ENCODE peak calls at places on chromosomes 7 and 10, in six cellular contexts. One of them, this sample, is unnamed. For H3K9me3, the result is how much of the 10 kb centered on the place peaks cover.

GRCh38 chr7:7519528-7519927 is 16.1 kb downstream of the COL28A1 start:
- DNase-seq in neuronal stem cell: no peak
- DNase-seq in trophoblast cell: no peak
- DNase-seq in mesenchymal stem cell: no peak
- DNase-seq in H1: no peak
- DNase-seq in IMR-90: no peak
- DNase-seq in this sample: no peak

GRCh38 chr10:119209050-119209735 is 1.8 kb downstream of the GRK5 start:
- DNase-seq in neuronal stem cell: peak
- DNase-seq in trophoblast cell: peak
- DNase-seq in IMR-90: peak
- DNase-seq in mesenchymal stem cell: peak
- DNase-seq in H1: peak
- DNase-seq in this sample: peak

GRCh38 chr7:87413951-87414381 is 61.5 kb downstream of the ABCB4 start:
- DNase-seq in mesenchymal stem cell: peak
- DNase-seq in trophoblast cell: peak
- DNase-seq in IMR-90: peak
- DNase-seq in neuronal stem cell: peak
- DNase-seq in H1: no peak
- DNase-seq in this sample: no peak

GRCh38 chr10:72097448-72098300 is 9.3 kb upstream of the SPOCK2 start:
- DNase-seq in neuronal stem cell: no peak
- DNase-seq in trophoblast cell: no peak
- DNase-seq in mesenchymal stem cell: peak
- DNase-seq in IMR-90: peak
- DNase-seq in H1: no peak
- DNase-seq in this sample: no peak

GRCh38 chr10:96212911-96213310 is 58.5 kb downstream of the BLNK start:
- DNase-seq in mesenchymal stem cell: no peak
- DNase-seq in H1: no peak
- DNase-seq in IMR-90: no peak
- DNase-seq in neuronal stem cell: no peak
- DNase-seq in trophoblast cell: no peak
- DNase-seq in this sample: no peak

GRCh38 chr10:126042354-126042753 is 146.0 kb downstream of the FANK1 start:
- DNase-seq in H1: no peak
- DNase-seq in neuronal stem cell: no peak
- DNase-seq in mesenchymal stem cell: no peak
- DNase-seq in trophoblast cell: no peak
- DNase-seq in IMR-90: no peak
- DNase-seq in this sample: no peak

GRCh38 chr7:108430664-108431063 is 25.6 kb downstream of the NRCAM start:
- DNase-seq in mesenchymal stem cell: no peak
- DNase-seq in H1: no peak
- DNase-seq in neuronal stem cell: no peak
- DNase-seq in trophoblast cell: no peak
- DNase-seq in IMR-90: no peak
- DNase-seq in this sample: no peak

GRCh38 chr7:139799586-139799985 is 21.8 kb upstream of the HIPK2 start:
- DNase-seq in H1: no peak
- DNase-seq in neuronal stem cell: no peak
- DNase-seq in IMR-90: no peak
- DNase-seq in trophoblast cell: no peak
- DNase-seq in mesenchymal stem cell: no peak
- DNase-seq in this sample: no peak

GRCh38 chr7:105805619-105806018 is 70.8 kb downstream of the ATXN7L1 start:
- DNase-seq in trophoblast cell: no peak
- DNase-seq in H1: peak
- DNase-seq in mesenchymal stem cell: peak
- DNase-seq in neuronal stem cell: peak
- DNase-seq in IMR-90: peak
- DNase-seq in this sample: peak

GRCh38 chr7:112080441-112080840 is 125.8 kb downstream of the DOCK4 start:
- DNase-seq in trophoblast cell: peak
- DNase-seq in H1: no peak
- DNase-seq in mesenchymal stem cell: peak
- DNase-seq in IMR-90: peak
- DNase-seq in neuronal stem cell: no peak
- DNase-seq in this sample: no peak

GRCh38 chr7:155803418-155804376 is 8.6 kb downstream of the SHH start:
- DNase-seq in H1: peak
- DNase-seq in IMR-90: no peak
- DNase-seq in neuronal stem cell: no peak
- DNase-seq in mesenchymal stem cell: no peak
- DNase-seq in trophoblast cell: peak
- DNase-seq in this sample: peak

GRCh38 chr10:24333736-24334135 is 124.8 kb downstream of the KIAA1217 start:
- DNase-seq in H1: no peak
- DNase-seq in neuronal stem cell: no peak
- DNase-seq in IMR-90: peak
- DNase-seq in mesenchymal stem cell: no peak
- DNase-seq in trophoblast cell: peak
- DNase-seq in this sample: no peak

GRCh38 chr7:132571970-132572369 is 4.3 kb downstream of the PLXNA4 start:
- DNase-seq in H1: no peak
- DNase-seq in trophoblast cell: no peak
- DNase-seq in mesenchymal stem cell: no peak
- DNase-seq in IMR-90: no peak
- DNase-seq in neuronal stem cell: no peak
- DNase-seq in this sample: no peak

GRCh38 chr7:20779041-20779440 is 7.6 kb downstream of the SP8 start:
- DNase-seq in H1: no peak
- DNase-seq in mesenchymal stem cell: no peak
- DNase-seq in IMR-90: no peak
- DNase-seq in trophoblast cell: no peak
- DNase-seq in neuronal stem cell: no peak
- DNase-seq in this sample: no peak

GRCh38 chr7:127586346-127586745 is 950 bp upstream of the GCC1 start:
- DNase-seq in trophoblast cell: peak
- DNase-seq in IMR-90: no peak
- DNase-seq in neuronal stem cell: no peak
- DNase-seq in mesenchymal stem cell: no peak
- DNase-seq in H1: no peak
- DNase-seq in this sample: no peak

GRCh38 chr7:102117743-102118142 is 168.9 kb upstream of the SH2B2 start:
- DNase-seq in mesenchymal stem cell: peak
- DNase-seq in neuronal stem cell: no peak
- DNase-seq in H1: no peak
- DNase-seq in IMR-90: peak
- DNase-seq in trophoblast cell: no peak
- DNase-seq in this sample: no peak

GRCh38 chr10:9222917-9223316 is 1168.4 kb downstream of the GATA3 start:
- DNase-seq in H1: no peak
- DNase-seq in trophoblast cell: peak
- DNase-seq in IMR-90: no peak
- DNase-seq in neuronal stem cell: no peak
- DNase-seq in mesenchymal stem cell: peak
- DNase-seq in this sample: no peak

GRCh38 chr7:42671627-42672026 is 240.2 kb downstream of the C7orf25 start:
- DNase-seq in trophoblast cell: peak
- DNase-seq in neuronal stem cell: no peak
- DNase-seq in H1: no peak
- DNase-seq in IMR-90: no peak
- DNase-seq in mesenchymal stem cell: peak
- DNase-seq in this sample: no peak

GRCh38 chr7:105622114-105622731 is 40.9 kb upstream of the EFCAB10 start:
- DNase-seq in IMR-90: no peak
- DNase-seq in mesenchymal stem cell: no peak
- DNase-seq in neuronal stem cell: no peak
- DNase-seq in trophoblast cell: no peak
- DNase-seq in H1: no peak
- DNase-seq in this sample: no peak

GRCh38 chr10:75402486-75403143 is 1.1 kb upstream of the ZNF503 start:
- DNase-seq in trophoblast cell: no peak
- DNase-seq in IMR-90: no peak
- DNase-seq in neuronal stem cell: no peak
- DNase-seq in H1: no peak
- DNase-seq in mesenchymal stem cell: no peak
- DNase-seq in this sample: peak

GRCh38 chr7:128728608-128729007 is 10.6 kb upstream of the CALU start:
- DNase-seq in mesenchymal stem cell: peak
- DNase-seq in trophoblast cell: peak
- DNase-seq in H1: no peak
- DNase-seq in IMR-90: peak
- DNase-seq in neuronal stem cell: no peak
- DNase-seq in this sample: no peak

GRCh38 chr7:81690688-81691087 is 79.2 kb downstream of the HGF start:
- DNase-seq in IMR-90: no peak
- DNase-seq in neuronal stem cell: no peak
- DNase-seq in mesenchymal stem cell: no peak
- DNase-seq in trophoblast cell: no peak
- DNase-seq in H1: no peak
- DNase-seq in this sample: no peak

GRCh38 chr7:81691199-81691821 is 78.5 kb downstream of the HGF start:
- DNase-seq in trophoblast cell: no peak
- DNase-seq in neuronal stem cell: no peak
- DNase-seq in IMR-90: peak
- DNase-seq in H1: no peak
- DNase-seq in mesenchymal stem cell: no peak
- DNase-seq in this sample: no peak

GRCh38 chr7:81693080-81693479 is 76.8 kb downstream of the HGF start:
- DNase-seq in H1: no peak
- DNase-seq in mesenchymal stem cell: no peak
- DNase-seq in neuronal stem cell: no peak
- DNase-seq in trophoblast cell: no peak
- DNase-seq in IMR-90: no peak
- DNase-seq in this sample: no peak

GRCh38 chr7:81693894-81694293 is 76.0 kb downstream of the HGF start:
- DNase-seq in neuronal stem cell: no peak
- DNase-seq in H1: no peak
- DNase-seq in trophoblast cell: no peak
- DNase-seq in mesenchymal stem cell: no peak
- DNase-seq in IMR-90: no peak
- DNase-seq in this sample: no peak

GRCh38 chr7:81692146-81692905 is 77.5 kb downstream of the HGF start:
- DNase-seq in trophoblast cell: no peak
- DNase-seq in H1: no peak
- DNase-seq in IMR-90: peak
- DNase-seq in neuronal stem cell: no peak
- DNase-seq in mesenchymal stem cell: peak
- DNase-seq in this sample: no peak
- H2AFZ ChIP-seq in trophoblast cell: no peak
- H2AFZ ChIP-seq in H1: no peak
- H2AFZ ChIP-seq in IMR-90: peak
- H2AFZ ChIP-seq in neuronal stem cell: no peak
- H2AFZ ChIP-seq in mesenchymal stem cell: no peak
- H2AFZ ChIP-seq in this sample: no peak

GRCh38 chr10:124568339-124568738 is 106.7 kb downstream of the LHPP start:
- DNase-seq in neuronal stem cell: no peak
- DNase-seq in mesenchymal stem cell: no peak
- DNase-seq in IMR-90: no peak
- DNase-seq in H1: no peak
- DNase-seq in trophoblast cell: peak
- DNase-seq in this sample: no peak

GRCh38 chr10:124568858-124569622 is 107.4 kb downstream of the LHPP start:
- DNase-seq in H1: no peak
- DNase-seq in neuronal stem cell: no peak
- DNase-seq in IMR-90: no peak
- DNase-seq in mesenchymal stem cell: no peak
- DNase-seq in trophoblast cell: peak
- DNase-seq in this sample: no peak

GRCh38 chr10:124565565-124566221 is 104.1 kb downstream of the LHPP start:
- DNase-seq in trophoblast cell: peak
- DNase-seq in neuronal stem cell: peak
- DNase-seq in mesenchymal stem cell: no peak
- DNase-seq in IMR-90: no peak
- DNase-seq in H1: peak
- DNase-seq in this sample: peak

GRCh38 chr10:124566222-124566888 is 104.7 kb downstream of the LHPP start:
- DNase-seq in trophoblast cell: no peak
- DNase-seq in neuronal stem cell: no peak
- DNase-seq in mesenchymal stem cell: no peak
- DNase-seq in IMR-90: no peak
- DNase-seq in H1: no peak
- DNase-seq in this sample: no peak

GRCh38 chr10:124566981-124567835 is 105.6 kb downstream of the LHPP start:
- DNase-seq in mesenchymal stem cell: no peak
- DNase-seq in trophoblast cell: peak
- DNase-seq in H1: no peak
- DNase-seq in neuronal stem cell: no peak
- DNase-seq in IMR-90: no peak
- DNase-seq in this sample: no peak
- H3K9me3 ChIP-seq in mesenchymal stem cell: under half
- H3K9me3 ChIP-seq in trophoblast cell: under half
- H3K9me3 ChIP-seq in H1: under half
- H3K9me3 ChIP-seq in neuronal stem cell: under half
- H3K9me3 ChIP-seq in IMR-90: under half
- H3K9me3 ChIP-seq in this sample: under half

DNA sequence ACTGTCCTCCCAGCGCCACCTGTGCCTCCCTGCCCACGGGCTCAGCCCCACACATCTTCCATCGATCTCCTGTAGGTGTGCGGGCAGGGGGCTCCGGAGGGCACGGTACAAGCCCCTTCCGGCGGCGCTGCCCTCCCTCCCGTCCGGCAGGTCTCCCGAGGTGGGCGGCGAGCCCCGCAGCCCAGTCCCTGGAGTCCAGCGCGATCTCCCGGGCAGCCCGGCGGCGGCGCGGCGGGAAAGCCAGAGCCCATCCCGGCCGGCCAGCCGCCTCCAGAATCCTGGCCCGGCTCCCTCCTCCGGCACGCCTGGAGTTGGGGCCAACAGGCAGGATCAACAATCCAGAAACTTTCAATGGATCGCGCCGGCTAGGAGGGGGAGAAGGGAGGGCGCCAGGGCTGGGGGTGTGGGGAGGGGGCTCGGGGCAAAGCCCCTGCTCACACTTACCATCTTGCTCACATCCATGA is 100.1 kb downstream of the HIP1 start:
- DNase-seq in neuronal stem cell: peak
- DNase-seq in IMR-90: peak
- DNase-seq in mesenchymal stem cell: peak
- DNase-seq in H1: peak
- DNase-seq in trophoblast cell: peak
- DNase-seq in this sample: peak
- H2AK5ac ChIP-seq in neuronal stem cell: peak
- H2AK5ac ChIP-seq in IMR-90: peak
- H2AK5ac ChIP-seq in mesenchymal stem cell: no peak
- H2AK5ac ChIP-seq in H1: no peak
- H2AK5ac ChIP-seq in trophoblast cell: peak
- H2AK5ac ChIP-seq in this sample: no peak

DNA sequence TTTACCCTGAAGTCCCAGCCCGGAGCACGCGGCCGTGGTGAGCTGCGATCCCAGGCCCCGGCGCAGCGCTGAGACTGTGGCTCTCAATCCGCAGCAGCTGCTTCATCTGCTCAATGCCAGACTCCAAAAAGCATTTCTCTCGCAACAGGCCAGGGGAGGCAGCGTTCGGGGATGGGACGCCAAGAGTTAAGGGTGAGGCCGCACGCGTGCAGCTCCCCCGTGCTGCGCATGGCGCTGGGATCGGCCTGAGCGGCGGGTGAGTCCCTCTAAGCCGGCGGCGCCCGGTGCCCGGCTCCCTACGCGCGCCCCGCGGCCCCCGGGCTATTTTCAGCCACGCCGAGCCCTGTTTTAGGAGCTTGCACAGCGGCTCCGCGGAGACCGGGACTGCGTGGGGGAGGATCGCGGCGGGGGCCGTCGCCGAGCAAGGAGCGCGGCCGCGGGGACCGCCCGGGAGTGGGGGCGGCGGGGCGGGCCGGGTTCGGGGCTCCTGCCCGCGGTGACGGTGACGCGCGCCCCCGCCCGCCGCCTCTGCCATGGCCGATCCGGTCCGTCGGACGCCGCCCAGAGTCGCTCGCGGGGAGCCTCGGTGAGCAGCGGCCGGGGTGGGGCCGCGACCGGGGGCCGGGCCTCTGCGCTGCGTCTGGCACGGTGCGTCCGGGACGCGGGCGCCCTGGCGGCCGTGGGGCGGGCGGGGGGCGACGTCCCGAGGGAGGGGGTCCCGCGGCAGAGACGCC is 29.4 kb upstream of the JAKMIP3 start:
- DNase-seq in mesenchymal stem cell: peak
- DNase-seq in H1: peak
- DNase-seq in IMR-90: no peak
- DNase-seq in trophoblast cell: no peak
- DNase-seq in neuronal stem cell: no peak
- DNase-seq in this sample: peak
- H2AFZ ChIP-seq in mesenchymal stem cell: no peak
- H2AFZ ChIP-seq in H1: peak
- H2AFZ ChIP-seq in IMR-90: peak
- H2AFZ ChIP-seq in trophoblast cell: no peak
- H2AFZ ChIP-seq in neuronal stem cell: peak
- H2AFZ ChIP-seq in this sample: no peak

This sample was measured in H9.